ENCODE peak calls at places on chromosome 16, in four cellular contexts. W is GM12891, G is K562, A is GM12878. N is an unnamed sample.
A peak's percentile ranks its signal among the peaks of the same experiment; 100 is the strongest.

GRCh38 chr16:86945166-86945900 is 367.0 kb downstream of the FOXL1 start:
- DNase-seq in W (no peak), A (no peak), G (no peak), N (no peak)

GRCh38 chr16:66270333-66270927 is 96.1 kb upstream of the CDH5 start:
- DNase-seq in W (peak; percentile 88), A (no peak), G (peak; percentile 66), N (peak; percentile 59)

GRCh38 chr16:11819798-11820197 is 22.7 kb upstream of the ZC3H7A start:
- DNase-seq in W (no peak), A (no peak), G (peak; percentile 66), N (peak; percentile 81)

GRCh38 chr16:55077231-55077630 is 146.6 kb downstream of the IRX5 start:
- DNase-seq in G (no peak), W (no peak), A (no peak), N (no peak)

GRCh38 chr16:8579559-8579958 is 10.8 kb downstream of the TMEM114 start:
- DNase-seq in W (no peak), G (no peak), A (no peak), N (no peak)

GRCh38 chr16:54282923-54283734 is 3.5 kb downstream of the IRX3 start:
- DNase-seq in G (no peak), A (no peak), W (no peak), N (no peak)

GRCh38 chr16:592518-593306 is 2.8 kb downstream of the RAB40C start:
- DNase-seq in G (no peak), W (no peak), A (no peak), N (peak; percentile 98)

GRCh38 chr16:7315813-7316212 is 16.8 kb upstream of the RBFOX1 start:
- DNase-seq in W (no peak), A (no peak), G (no peak), N (no peak)

GRCh38 chr16:9048302-9048700 is 43.1 kb upstream of the HAPSTR1 start:
- DNase-seq in A (no peak), G (no peak), W (no peak), N (no peak)

GRCh38 chr16:53611151-53611802 is 92.4 kb downstream of the RPGRIP1L start:
- DNase-seq in G (no peak), W (no peak), A (no peak), N (no peak)

GRCh38 chr16:85512716-85513115 is 100.4 kb upstream of the GSE1 start:
- DNase-seq in W (no peak), A (no peak), G (no peak), N (no peak)

GRCh38 chr16:52070341-52071057 is 476.4 kb downstream of the TOX3 start:
- DNase-seq in W (no peak), A (no peak), G (no peak), N (no peak)

GRCh38 chr16:55543470-55543869 is 23.0 kb upstream of the CAPNS2 start:
- DNase-seq in W (no peak), A (no peak), G (peak; percentile 11), N (no peak)

GRCh38 chr16:11816123-11816522 is 19.1 kb upstream of the ZC3H7A start:
- DNase-seq in W (no peak), A (no peak), G (no peak), N (no peak)

GRCh38 chr16:84085774-84086173 is 31.0 kb downstream of the MBTPS1 start:
- DNase-seq in W (no peak), G (no peak), A (no peak), N (no peak)

GRCh38 chr16:54242199-54242598 is 44.4 kb downstream of the IRX3 start:
- DNase-seq in A (no peak), W (no peak), G (peak; percentile 16), N (no peak)

GRCh38 chr16:13959626-13960025 is 39.7 kb downstream of the ERCC4 start:
- DNase-seq in W (no peak), A (no peak), G (no peak), N (no peak)

GRCh38 chr16:1991588-1992474 is 2.1 kb downstream of the SYNGR3 start:
- DNase-seq in G (peak; percentile 97), W (peak; percentile 99), A (peak; percentile 37), N (peak; percentile 78)

GRCh38 chr16:27346818-27347217 is 33.0 kb downstream of the IL4R start:
- DNase-seq in W (no peak), A (no peak), G (no peak), N (peak; percentile 74)

GRCh38 chr16:55126456-55126855 is 195.8 kb downstream of the IRX5 start:
- DNase-seq in G (no peak), W (no peak), A (no peak), N (no peak)

GRCh38 chr16:30582611-30583340 is 2.7 kb downstream of the ZNF785 start:
- DNase-seq in A (no peak), W (no peak), G (no peak), N (no peak)

GRCh38 chr16:22264786-22265185 is 32.4 kb upstream of the POLR3E start:
- DNase-seq in G (no peak), W (no peak), A (no peak), N (no peak)

GRCh38 chr16:1438229-1439057 is 5.9 kb downstream of the CCDC154 start:
- DNase-seq in W (no peak), A (no peak), G (no peak), N (no peak)

GRCh38 chr16:85821441-85821901 is 22.0 kb downstream of the COX4I1 start:
- DNase-seq in A (peak; percentile 41), G (peak; percentile 80), W (peak; percentile 90), N (no peak)

GRCh38 chr16:68923116-68923515 is 79.8 kb downstream of the TANGO6 start:
- DNase-seq in W (no peak), G (no peak), A (no peak), N (no peak)

GRCh38 chr16:70717065-70717464 is 31.2 kb upstream of the MTSS2 start:
- DNase-seq in G (no peak), W (no peak), A (no peak), N (no peak)

GRCh38 chr16:70715113-70715711 is 29.4 kb upstream of the MTSS2 start:
- DNase-seq in A (no peak), W (no peak), G (no peak), N (no peak)

GRCh38 chr16:70720431-70721201 is 34.8 kb upstream of the MTSS2 start:
- DNase-seq in A (no peak), G (no peak), W (no peak), N (no peak)

GRCh38 chr16:70715860-70716357 is 30.1 kb upstream of the MTSS2 start:
- DNase-seq in G (no peak), A (no peak), W (no peak), N (no peak)

GRCh38 chr16:70717817-70718216 is 32.0 kb upstream of the MTSS2 start:
- DNase-seq in W (no peak), G (no peak), A (no peak), N (no peak)
- TF ChIP-seq SPI1 in W (no peak), G (no peak), A (no peak), N (no peak)

GRCh38 chr16:57591086-57591869 is 37.2 kb upstream of the ADGRG1 start:
- DNase-seq in G (peak; percentile 80), W (no peak), A (no peak), N (peak; percentile 74)
- TF ChIP-seq SPI1 in G (peak; percentile 34), W (no peak), A (peak; percentile 6), N (no peak)

GRCh38 chr16:76897816-76898215 is 293.2 kb upstream of the MON1B start:
- DNase-seq in W (no peak), G (no peak), A (no peak), N (no peak)
- TF ChIP-seq SPI1 in W (no peak), G (no peak), A (no peak), N (no peak)

GRCh38 chr16:89117239-89117974 is 23.8 kb downstream of the ACSF3 start:
- DNase-seq in W (no peak), A (no peak), G (no peak), N (no peak)

GRCh38 chr16:89114159-89114981 is 20.7 kb downstream of the ACSF3 start:
- DNase-seq in W (no peak), A (no peak), G (no peak), N (no peak)

GRCh38 chr16:89113661-89114060 is 20.0 kb downstream of the ACSF3 start:
- DNase-seq in A (no peak), G (no peak), W (no peak), N (no peak)

GRCh38 chr16:89116341-89117238 is 22.9 kb downstream of the ACSF3 start:
- DNase-seq in A (no peak), G (no peak), W (no peak), N (no peak)

GRCh38 chr16:89115216-89115949 is 21.7 kb downstream of the ACSF3 start:
- DNase-seq in G (peak; percentile 65), W (peak; percentile 88), A (peak; percentile 67), N (peak; percentile 79)
- TF ChIP-seq SPI1 in G (peak; percentile 44), W (peak; percentile 53), A (peak; percentile 47), N (peak; percentile 64)

GRCh38 chr16:10729649-10730048 is 14.0 kb upstream of the NUBP1 start:
- DNase-seq in G (no peak), A (no peak), W (no peak), N (no peak)

GRCh38 chr16:10731790-10732189 is 11.9 kb upstream of the NUBP1 start:
- DNase-seq in G (no peak), A (no peak), W (no peak), N (no peak)

GRCh38 chr16:10728035-10728462 is 15.6 kb upstream of the NUBP1 start:
- DNase-seq in G (no peak), W (peak; percentile 48), A (no peak), N (no peak)

GRCh38 chr16:10728488-10728887 is 15.2 kb upstream of the NUBP1 start:
- DNase-seq in G (no peak), A (no peak), W (no peak), N (no peak)

DNA sequence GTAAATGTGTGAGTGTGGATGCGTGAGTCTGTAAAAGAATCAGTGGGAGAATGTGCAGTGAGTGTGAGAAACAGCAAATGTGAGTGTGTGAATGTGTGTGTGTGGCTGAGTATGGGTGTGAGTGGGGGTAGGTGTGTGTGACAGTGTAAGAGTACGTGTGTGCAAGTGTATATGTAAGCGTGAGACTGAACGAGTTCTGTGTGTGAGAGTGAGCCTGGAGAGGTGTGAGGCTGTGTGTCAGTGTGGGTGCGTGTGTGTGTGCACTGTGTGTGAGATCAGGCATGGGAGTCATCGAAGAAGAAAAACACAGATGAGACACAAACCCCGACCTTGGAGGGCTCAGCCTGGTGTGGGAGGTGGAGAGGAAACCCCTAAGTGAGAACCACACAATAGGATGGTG is 14.5 kb upstream of the NUBP1 start:
- DNase-seq in W (no peak), G (no peak), A (no peak), N (no peak)
- TF ChIP-seq SPI1 in W (no peak), G (no peak), A (no peak), N (no peak)

GRCh38 chr16:72072514-72073342 is 9.7 kb downstream of the HPR start:
- DNase-seq in A (no peak), G (peak; percentile 80), W (no peak), N (no peak)

GRCh38 chr16:72068930-72069329 is 5.9 kb downstream of the HPR start:
- DNase-seq in A (no peak), W (no peak), G (no peak), N (no peak)

GRCh38 chr16:72064361-72064894 is 1.4 kb downstream of the HPR start:
- DNase-seq in A (no peak), G (no peak), W (no peak), N (no peak)

GRCh38 chr16:72061564-72061963 is 1.5 kb upstream of the HPR start:
- DNase-seq in W (no peak), A (no peak), G (no peak), N (no peak)

DNA sequence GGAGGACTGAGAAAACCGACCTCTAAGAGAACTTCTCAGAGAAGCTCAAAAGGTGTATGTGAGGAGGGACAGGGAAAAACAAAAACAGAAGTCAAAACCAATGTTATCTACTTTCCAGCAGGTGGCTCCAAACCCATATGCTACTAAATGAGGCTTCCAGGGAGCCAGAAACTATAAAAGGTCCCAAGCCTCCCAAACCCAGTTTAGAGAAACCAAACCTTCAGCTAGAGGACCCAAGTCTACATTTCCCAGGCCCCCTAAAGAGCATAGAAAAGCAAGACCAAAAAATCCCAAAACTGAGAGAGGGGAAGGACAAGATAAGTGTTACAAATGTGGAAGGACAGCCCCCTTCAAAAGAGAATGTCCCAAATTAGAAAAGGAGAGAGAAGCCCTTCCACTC is 3.7 kb downstream of the HPR start:
- DNase-seq in G (peak; percentile 72), W (no peak), A (no peak), N (no peak)
- TF ChIP-seq SPI1 in G (peak; percentile 6), W (no peak), A (no peak), N (peak; percentile 6)